ENCODE peak calls at places on chromosomes 4 and X, in ten cellular contexts. S is neural progenitor cell, F is stomach, Q is body of pancreas, Y is cardiac muscle cell, N is left ventricle myocardium inferior, G is suprapubic skin, I is H9, X is PC-9, M is HCT116. L is an unnamed sample.
A peak's percentile ranks its signal among the peaks of the same experiment; 100 is the strongest.

GRCh38 chr4:147530723-147531122 is 49.8 kb downstream of the EDNRA start:
- DNase-seq in S (no peak), F (no peak), Q (no peak), Y (no peak), N (no peak), G (no peak), I (no peak), X (no peak), M (no peak), L (no peak)

GRCh38 chr4:73729534-73730165 is 10.7 kb upstream of the CXCL8 start:
- DNase-seq in S (peak; percentile 66), F (peak; percentile 70), Q (peak; percentile 77), Y (peak; percentile 94), N (peak; percentile 62), G (peak; percentile 80), I (peak; percentile 71), X (peak; percentile 16), M (peak; percentile 54), L (peak; percentile 84)

GRCh38 chr4:156815717-156816319 is 155.8 kb downstream of the PDGFC start:
- DNase-seq in S (no peak), F (no peak), Q (no peak), Y (no peak), N (no peak), G (no peak), I (no peak), X (no peak), M (no peak), L (no peak)

GRCh38 chr4:169179609-169180526 is 90.9 kb downstream of the SH3RF1 start:
- DNase-seq in S (no peak), F (no peak), Q (no peak), Y (no peak), N (no peak), G (no peak), I (no peak), X (no peak), M (no peak), L (no peak)

GRCh38 chr4:87211249-87211952 is 9.0 kb downstream of the KLHL8 start:
- DNase-seq in S (no peak), F (no peak), Q (no peak), Y (peak; percentile 17), N (no peak), G (no peak), I (no peak), X (no peak), M (no peak), L (no peak)

GRCh38 chr4:106358899-106359298 is 9.7 kb downstream of the GIMD1 start:
- DNase-seq in S (no peak), F (no peak), Q (no peak), Y (peak; percentile 29), N (no peak), G (no peak), I (no peak), X (no peak), M (no peak), L (no peak)

GRCh38 chr4:152652102-152652501 is 27.7 kb downstream of the TMEM154 start:
- DNase-seq in S (no peak), F (no peak), Q (no peak), Y (no peak), N (no peak), G (no peak), I (no peak), X (no peak), M (no peak), L (no peak)

GRCh38 chrX:135651647-135652295 is 61.7 kb upstream of the CT45A1 start:
- DNase-seq in S (no peak), F (no peak), Q (no peak), Y (no peak), N (no peak), G (no peak), I (no peak), X (no peak), M (no peak), L (no peak)

GRCh38 chr4:65791807-65792308 is 121.6 kb upstream of the EPHA5 start:
- DNase-seq in S (peak; percentile 11), F (no peak), Q (peak; percentile 31), Y (peak; percentile 52), N (no peak), G (no peak), I (no peak), X (no peak), M (no peak), L (no peak)

GRCh38 chr4:168019019-168019651 is 73.2 kb upstream of the ANXA10 start:
- DNase-seq in S (no peak), F (no peak), Q (no peak), Y (peak; percentile 14), N (no peak), G (no peak), I (no peak), X (no peak), M (no peak), L (no peak)

GRCh38 chr4:47525154-47525819 is 40.2 kb downstream of the ATP10D start:
- DNase-seq in S (no peak), F (no peak), Q (no peak), Y (peak; percentile 94), N (no peak), G (no peak), I (no peak), X (no peak), M (peak; percentile 21), L (no peak)

GRCh38 chrX:20523626-20524312 is 257.1 kb upstream of the RPS6KA3 start:
- DNase-seq in S (no peak), F (no peak), Q (no peak), Y (no peak), N (no peak), G (no peak), I (no peak), X (no peak), M (no peak), L (no peak)

GRCh38 chr4:159778298-159778697 is 675.4 kb downstream of the RAPGEF2 start:
- DNase-seq in S (no peak), F (no peak), Q (no peak), Y (no peak), N (no peak), G (no peak), I (no peak), X (no peak), M (no peak), L (no peak)

GRCh38 chr4:89298788-89299152 is 8.8 kb downstream of the GPRIN3 start:
- DNase-seq in S (no peak), F (no peak), Q (no peak), Y (peak; percentile 48), N (no peak), G (no peak), I (no peak), X (no peak), M (no peak), L (no peak)

GRCh38 chr4:137644201-137644600 is 111.9 kb upstream of the PCDH18 start:
- DNase-seq in S (no peak), F (no peak), Q (no peak), Y (peak; percentile 26), N (no peak), G (no peak), I (no peak), X (no peak), M (no peak), L (no peak)

GRCh38 chrX:94058728-94059382 is 384.8 kb downstream of the FAM133A start:
- DNase-seq in S (peak; percentile 64), F (no peak), Q (peak; percentile 51), Y (no peak), N (no peak), G (no peak), I (peak; percentile 46), X (no peak), M (no peak), L (no peak)

GRCh38 chrX:139933904-139934303 is 1.1 kb upstream of the ATP11C start:
- DNase-seq in S (no peak), F (peak; percentile 31), Q (peak; percentile 49), Y (no peak), N (no peak), G (no peak), I (no peak), X (no peak), M (no peak), L (no peak)

DNA sequence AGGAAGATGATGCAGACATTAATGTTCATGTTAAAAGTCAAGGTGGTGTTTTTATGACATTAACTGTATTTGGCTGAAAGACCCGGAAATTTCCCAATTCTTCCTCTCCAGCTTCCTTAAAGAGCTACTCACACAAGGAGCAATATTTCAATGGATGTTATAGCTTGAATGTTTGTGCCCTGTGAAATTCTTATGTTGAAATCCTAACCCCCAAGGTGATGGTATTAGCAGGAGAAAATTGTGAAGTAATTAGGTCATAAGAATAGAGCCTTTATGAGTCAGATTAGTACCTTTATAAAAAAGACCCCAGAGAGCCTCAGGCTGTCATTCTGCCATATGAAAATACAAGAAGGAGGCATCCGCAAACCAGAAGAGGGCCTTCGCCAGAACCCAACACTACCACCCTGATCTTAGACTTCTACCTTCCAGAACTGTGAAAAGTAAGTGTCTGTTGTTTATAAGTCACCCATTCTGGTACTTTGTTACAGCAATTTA is 3.6 kb downstream of the TLR1 start:
- DNase-seq in S (no peak), F (no peak), Q (no peak), Y (peak; percentile 21), N (no peak), G (no peak), I (no peak), X (no peak), M (no peak), L (no peak)
- H3K9me3 ChIP-seq in S (peaks cover 4% of the 10 kb centered on the region), F (peaks cover 3% of the 10 kb centered on the region), Q (no peaks in the 10 kb centered on the region), Y (no peaks in the 10 kb centered on the region), N (peaks cover 32% of the 10 kb centered on the region), G (no peaks in the 10 kb centered on the region), I (peaks cover 12% of the 10 kb centered on the region), X (no peaks in the 10 kb centered on the region), M (no peaks in the 10 kb centered on the region), L (no peaks in the 10 kb centered on the region)

DNA sequence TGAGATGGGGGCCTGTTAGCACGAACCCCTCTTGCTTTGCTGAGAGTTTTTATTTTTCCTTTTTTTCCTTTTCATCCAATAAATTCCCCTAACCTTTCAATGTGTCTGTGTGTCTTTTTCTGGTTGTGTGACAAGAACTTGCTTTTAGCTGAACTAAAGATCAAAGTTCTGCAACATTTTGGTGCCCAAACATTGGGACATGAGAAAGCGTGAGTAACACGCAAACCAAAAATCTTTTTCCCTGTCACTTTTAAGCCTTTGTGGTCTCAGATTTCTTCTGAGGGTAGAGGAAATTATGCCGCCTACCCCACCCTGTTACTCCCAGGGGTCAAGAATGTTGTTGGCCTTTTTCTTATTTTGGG is 141.8 kb upstream of the CPXCR1 start:
- DNase-seq in S (no peak), F (no peak), Q (no peak), Y (no peak), N (no peak), G (no peak), I (no peak), X (no peak), M (no peak), L (no peak)
- H3K27ac ChIP-seq in S (no peak overlapping the region), F (no peak overlapping the region), Q (no peak overlapping the region), Y (no peak overlapping the region), N (no peak overlapping the region), G (no peak overlapping the region), I (no peak overlapping the region), X (no peak overlapping the region), M (no peak overlapping the region), L (no peak overlapping the region)

GRCh38 chrX:151970027-151970426 is 4.4 kb downstream of the GABRE start:
- DNase-seq in S (no peak), F (no peak), Q (no peak), Y (no peak), N (no peak), G (no peak), I (no peak), X (no peak), M (no peak), L (no peak)
- H3K9me3 ChIP-seq in S (no peaks in the 10 kb centered on the region), F (no peaks in the 10 kb centered on the region), Q (no peaks in the 10 kb centered on the region), Y (no peaks in the 10 kb centered on the region), N (no peaks in the 10 kb centered on the region), G (no peaks in the 10 kb centered on the region), I (peaks cover 43% of the 10 kb centered on the region), X (no peaks in the 10 kb centered on the region), M (no peaks in the 10 kb centered on the region), L (no peaks in the 10 kb centered on the region)

GRCh38 chr4:128323401-128323800 is 35.8 kb upstream of the PGRMC2 start:
- DNase-seq in S (no peak), F (no peak), Q (no peak), Y (no peak), N (no peak), G (no peak), I (no peak), X (peak; percentile 61), M (no peak), L (no peak)
- H3K27ac ChIP-seq in S (no peak overlapping the region), F (no peak overlapping the region), Q (no peak overlapping the region), Y (no peak overlapping the region), N (no peak overlapping the region), G (no peak overlapping the region), I (no peak overlapping the region), X (peak overlapping the region; percentile 89), M (no peak overlapping the region), L (no peak overlapping the region)

L was measured in tibial artery.